ENCODE peak calls at places on chromosome 9, in eight cellular contexts. N is astrocyte, E is colonic mucosa, T is adrenal gland, V is pancreas, B is tibial artery, S is esophagus squamous epithelium, G is IMR-90. H is an unnamed sample. For H3K4me1, the result is how much of the 10 kb centered on the place peaks cover.

GRCh38 chr9:93091056-93091452 is 5.0 kb upstream of the CARD19 start:
- DNase-seq in S (no peak), E (peak), V (no peak), N (no peak), G (no peak), B (peak), T (peak), H (no peak)

GRCh38 chr9:31700252-31701045 is 684.0 kb upstream of the ACO1 start:
- DNase-seq in S (no peak), V (no peak), G (no peak), E (no peak), N (no peak), T (no peak), B (no peak), H (no peak)

GRCh38 chr9:22682536-22683392 is 236.1 kb downstream of the DMRTA1 start:
- DNase-seq in G (peak), T (no peak), N (peak), S (no peak), V (no peak), E (no peak), B (no peak), H (no peak)

GRCh38 chr9:25481377-25481776 is 196.9 kb downstream of the TUSC1 start:
- DNase-seq in E (no peak), T (no peak), S (no peak), B (no peak), N (no peak), G (no peak), V (no peak), H (no peak)

GRCh38 chr9:106075991-106076390 is 381.6 kb downstream of the TMEM38B start:
- DNase-seq in S (no peak), N (peak), G (peak), V (no peak), B (no peak), E (no peak), T (no peak), H (no peak)

GRCh38 chr9:95952471-95952870 is 77.0 kb downstream of the ERCC6L2 start:
- DNase-seq in V (no peak), N (no peak), B (no peak), G (no peak), E (no peak), S (no peak), T (no peak), H (no peak)

GRCh38 chr9:21070171-21070571 is 7.6 kb downstream of the IFNB1 start:
- DNase-seq in E (no peak), N (peak), G (peak), S (no peak), V (no peak), B (peak), T (peak), H (no peak)

GRCh38 chr9:133397370-133397769 is 20.4 kb downstream of the REXO4 start:
- DNase-seq in B (no peak), T (no peak), E (no peak), V (peak), N (no peak), S (no peak), G (no peak), H (no peak)

GRCh38 chr9:121660876-121661275 is 9.4 kb downstream of the DAB2IP start:
- DNase-seq in B (no peak), T (no peak), G (no peak), V (no peak), N (no peak), E (no peak), S (no peak), H (no peak)

GRCh38 chr9:97710356-97711222 is 13.4 kb upstream of the XPA start:
- DNase-seq in E (peak), V (no peak), N (peak), B (no peak), S (no peak), T (peak), G (peak), H (peak)

GRCh38 chr9:10071579-10071978 is 541.2 kb downstream of the PTPRD start:
- DNase-seq in E (no peak), B (no peak), T (no peak), V (no peak), G (no peak), S (no peak), N (no peak), H (no peak)

GRCh38 chr9:6040077-6040476 is 24.7 kb upstream of the RANBP6 start:
- DNase-seq in G (no peak), B (no peak), V (no peak), E (no peak), N (no peak), S (no peak), T (no peak), H (no peak)

GRCh38 chr9:116075191-116075590 is 78.4 kb upstream of the PAPPA start:
- DNase-seq in T (no peak), E (no peak), S (no peak), N (peak), G (peak), V (no peak), B (no peak), H (no peak)

GRCh38 chr9:131038256-131039128 is 29.5 kb downstream of the LAMC3 start:
- DNase-seq in E (no peak), N (no peak), G (no peak), S (no peak), V (no peak), T (no peak), B (no peak), H (no peak)

DNA sequence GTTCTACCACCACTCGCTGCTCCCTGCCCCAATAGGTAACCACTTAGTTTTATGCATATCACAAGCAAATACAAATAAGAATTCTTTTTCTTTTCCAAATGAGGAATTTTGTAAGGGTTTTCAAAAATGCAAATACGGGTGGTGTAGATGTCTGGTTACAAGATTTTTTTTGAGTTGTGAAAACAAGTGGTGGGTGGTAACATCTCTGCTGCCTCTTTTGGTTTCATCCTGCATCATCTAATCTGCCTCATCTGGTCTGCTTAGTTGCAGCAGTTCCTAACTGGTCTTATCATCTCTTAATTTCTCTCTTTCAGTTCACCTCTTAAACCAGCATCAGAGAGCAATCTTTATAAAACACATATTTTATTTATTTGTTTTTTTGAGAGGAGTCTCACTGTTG is 5.3 kb downstream of the NFX1 start:
- DNase-seq in E (no peak), N (no peak), V (no peak), S (no peak), G (no peak), T (no peak), B (no peak), H (no peak)
- H3K4me1 ChIP-seq in E (under half), N (under half), V (half or more), S (half or more), G (under half), T (under half), B (under half), H (half or more)

GRCh38 chr9:98864257-98865180 is 57.0 kb downstream of the GALNT12 start:
- DNase-seq in B (no peak), E (no peak), T (no peak), V (no peak), G (peak), N (no peak), S (no peak), H (no peak)
- H3K4me1 ChIP-seq in B (under half), E (under half), T (under half), V (under half), G (under half), N (under half), S (half or more), H (under half)

DNA sequence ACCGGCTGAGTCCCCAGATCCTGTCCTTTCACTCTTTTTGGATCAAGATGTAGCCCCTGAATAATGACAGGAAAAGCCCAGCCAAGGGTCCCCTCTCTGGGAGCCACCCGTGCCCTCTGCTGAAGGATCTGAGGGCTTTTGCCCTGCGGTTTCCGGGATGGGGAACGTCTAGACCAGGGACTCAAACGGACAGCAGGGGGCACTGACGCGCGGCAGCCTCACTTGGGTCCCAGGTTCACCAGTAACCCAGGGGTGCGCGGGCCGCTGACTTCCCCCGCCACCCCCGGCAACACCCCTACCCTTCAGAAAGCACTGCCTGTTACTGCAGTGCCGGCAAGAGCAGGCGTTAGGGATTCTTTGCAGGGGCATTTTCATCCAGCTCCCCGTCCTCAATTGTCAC is 98.7 kb upstream of the FCN2 start:
- DNase-seq in V (no peak), T (no peak), S (no peak), B (no peak), N (no peak), E (no peak), G (no peak), H (no peak)
- H3K4me1 ChIP-seq in V (under half), T (under half), S (half or more), B (under half), N (under half), E (under half), G (under half), H (under half)

DNA sequence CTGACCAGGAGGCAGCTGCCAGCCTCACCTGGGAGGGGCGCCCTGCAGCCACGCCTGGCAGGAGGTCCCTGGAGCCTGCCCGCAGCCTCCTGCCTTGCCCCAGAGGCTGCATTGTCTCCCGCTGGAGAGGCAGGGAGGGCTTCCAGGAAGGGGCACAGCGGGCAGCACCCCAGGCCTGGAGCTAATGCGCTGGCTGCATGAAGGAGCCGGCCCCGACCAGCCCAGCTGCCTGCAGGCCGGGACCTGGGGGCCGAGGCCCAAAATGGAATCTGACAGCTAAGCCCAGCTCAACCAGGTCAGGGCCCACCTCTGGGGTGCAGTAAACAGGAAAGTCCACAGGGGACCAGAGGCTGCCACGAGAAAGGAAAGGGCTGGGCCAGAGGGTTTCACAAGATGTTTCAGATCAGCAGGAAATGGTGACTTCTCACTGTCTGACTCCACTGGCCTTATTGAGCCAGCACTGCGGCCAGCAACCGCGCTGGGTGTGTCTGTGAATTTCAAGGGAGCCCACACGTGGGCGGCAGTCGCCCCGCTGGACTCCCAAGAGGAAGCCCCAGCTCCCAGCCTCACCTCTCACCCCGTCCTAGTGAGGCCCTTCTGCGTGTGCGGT is 18.6 kb upstream of the NOTCH1 start:
- DNase-seq in T (peak), B (peak), E (peak), N (peak), V (peak), G (peak), S (no peak), H (no peak)
- H3K4me1 ChIP-seq in T (under half), B (under half), E (under half), N (under half), V (under half), G (under half), S (half or more), H (under half)

H was measured in CD8-positive, alpha-beta memory T cell.